ENCODE peak calls at places on chromosomes 5 and 9, in four cellular contexts. I is progenitor cell of endocrine pancreas, N is psoas muscle, H is suprapubic skin. X is an unnamed sample.

GRCh38 chr9:134278286-134278685 is 48.0 kb upstream of the RXRA start:
- DNase-seq in N (no peak), H (no peak), I (no peak), X (no peak)

GRCh38 chr5:8333977-8334376 is 465.0 kb downstream of the MTRR start:
- DNase-seq in N (no peak), H (no peak), I (no peak), X (peak)

GRCh38 chr5:31355337-31355736 is 161.9 kb downstream of the CDH6 start:
- DNase-seq in I (no peak), H (no peak), N (no peak), X (peak)

GRCh38 chr9:91301161-91301560 is 60.6 kb downstream of the AUH start:
- DNase-seq in I (no peak), H (no peak), N (no peak), X (peak)

GRCh38 chr9:127919253-127919815 is 2.5 kb upstream of the ST6GALNAC4 start:
- DNase-seq in I (no peak), H (peak), N (peak), X (peak)

GRCh38 chr5:78651468-78651867 is 2.9 kb upstream of the LHFPL2 start:
- DNase-seq in H (no peak), N (no peak), I (no peak), X (no peak)

GRCh38 chr9:115976726-115977125 is 176.9 kb upstream of the PAPPA start:
- DNase-seq in I (no peak), N (no peak), H (no peak), X (no peak)

GRCh38 chr5:15463231-15463630 is 36.7 kb upstream of the FBXL7 start:
- DNase-seq in I (no peak), N (no peak), H (no peak), X (peak)

GRCh38 chr9:127803507-127804352 is 1.0 kb downstream of the FPGS start:
- DNase-seq in N (peak), H (no peak), I (no peak), X (peak)

DNA sequence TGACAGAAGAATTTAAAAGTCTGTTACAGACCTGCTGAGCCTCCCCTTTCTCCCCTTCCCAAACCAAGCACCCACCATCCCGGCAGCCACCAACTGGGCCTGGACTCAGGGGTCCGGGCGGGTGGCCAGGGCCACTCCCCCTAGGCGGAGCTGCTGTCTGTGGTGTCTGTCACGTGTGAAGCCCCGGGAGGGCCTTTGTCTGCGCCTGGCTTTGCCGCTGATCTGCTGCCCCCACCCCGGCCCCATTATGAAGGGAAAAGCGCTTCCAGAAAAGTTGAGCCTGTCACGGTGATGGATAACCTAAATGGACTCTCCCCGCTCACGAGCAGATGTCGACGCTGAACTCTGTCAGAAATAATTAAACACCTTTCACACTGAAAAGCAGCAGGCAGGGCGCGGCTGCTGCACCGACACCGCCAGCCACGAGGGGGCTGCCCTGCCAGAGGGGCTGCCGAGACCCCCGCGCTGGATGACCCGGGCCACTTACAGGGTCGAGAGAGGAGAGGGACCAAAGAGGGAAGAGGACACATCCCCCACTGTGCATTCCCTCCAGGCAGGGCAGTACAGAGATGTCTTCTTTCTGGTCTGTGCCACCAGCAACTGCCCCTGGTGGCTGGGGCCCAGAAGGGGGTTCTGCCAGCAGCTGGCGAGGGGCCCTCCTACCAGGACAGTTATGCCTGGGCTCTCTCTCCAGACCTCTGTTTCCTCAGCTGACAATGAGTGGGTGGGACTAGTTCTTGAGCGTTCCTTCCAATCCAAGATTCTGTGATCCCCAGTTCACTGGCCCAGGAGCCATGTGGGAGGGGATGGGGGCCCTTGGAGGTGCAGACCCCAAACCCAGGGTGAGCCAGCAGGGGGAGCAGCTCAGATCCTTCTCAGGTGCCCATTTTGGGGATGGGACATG is 36.0 kb upstream of the BARHL1 start:
- DNase-seq in N (peak), I (peak), H (no peak), X (peak)
- TF ChIP-seq CTCF in N (peak), I (peak), H (peak), X (peak)

GRCh38 chr9:114156311-114156657 is 947 bp downstream of the COL27A1 start:
- DNase-seq in I (no peak), H (no peak), N (no peak), X (no peak)

GRCh38 chr9:114154597-114155102 is 687 bp upstream of the COL27A1 start:
- DNase-seq in I (no peak), N (no peak), H (no peak), X (no peak)

GRCh38 chr9:114155967-114156294 is 594 bp downstream of the COL27A1 start:
- DNase-seq in I (peak), H (no peak), N (no peak), X (no peak)

GRCh38 chr9:114155263-114155966 is at the start of gene COL27A1:
- DNase-seq in I (peak), H (peak), N (peak), X (peak)

GRCh38 chr9:114153761-114154596 is 1.4 kb upstream of the COL27A1 start:
- DNase-seq in N (peak), H (no peak), I (peak), X (peak)
- TF ChIP-seq CTCF in N (peak), H (no peak), I (peak), X (peak)

GRCh38 chr5:72955768-72956323 is at the start of gene FCHO2:
- DNase-seq in N (peak), H (peak), I (peak), X (peak)
- TF ChIP-seq CTCF in N (peak), H (peak), I (peak), X (peak)

GRCh38 chr5:37871023-37871815 is 31.4 kb upstream of the GDNF start:
- DNase-seq in I (no peak), N (no peak), H (no peak), X (peak)

GRCh38 chr5:37869221-37869620 is 29.4 kb upstream of the GDNF start:
- DNase-seq in H (no peak), I (no peak), N (no peak), X (no peak)

GRCh38 chr5:37867634-37868033 is 27.8 kb upstream of the GDNF start:
- DNase-seq in H (no peak), I (no peak), N (no peak), X (no peak)
- TF ChIP-seq CTCF in H (no peak), I (no peak), N (no peak), X (no peak)

X was measured in cardiac fibroblast.